ENCODE peak calls at places on chromosomes 7 and 10, in four cellular contexts. One of them, this sample, is unnamed.

GRCh38 chr10:109953745-109954144 is 30.4 kb upstream of the XPNPEP1 start:
- DNase-seq in CD8-positive, alpha-beta memory T cell: no peak
- DNase-seq in lower lobe of right lung: no peak
- DNase-seq in pancreas: no peak
- DNase-seq in this sample: no peak

GRCh38 chr7:45073843-45074737 is 14.7 kb downstream of the NACAD start:
- DNase-seq in CD8-positive, alpha-beta memory T cell: no peak
- DNase-seq in lower lobe of right lung: no peak
- DNase-seq in pancreas: no peak
- DNase-seq in this sample: no peak

GRCh38 chr10:17607603-17608332 is 9.4 kb downstream of the HACD1 start:
- DNase-seq in CD8-positive, alpha-beta memory T cell: no peak
- DNase-seq in lower lobe of right lung: no peak
- DNase-seq in pancreas: no peak
- DNase-seq in this sample: peak; percentile 45

GRCh38 chr10:87845624-87846377 is 17.5 kb downstream of the KLLN start:
- DNase-seq in CD8-positive, alpha-beta memory T cell: no peak
- DNase-seq in lower lobe of right lung: no peak
- DNase-seq in pancreas: no peak
- DNase-seq in this sample: no peak

GRCh38 chr10:70742537-70743429 is 42.4 kb downstream of the TBATA start:
- DNase-seq in CD8-positive, alpha-beta memory T cell: no peak
- DNase-seq in lower lobe of right lung: peak; percentile 50
- DNase-seq in pancreas: no peak
- DNase-seq in this sample: no peak

GRCh38 chr7:138239244-138239643 is 163.0 kb downstream of the AKR1D1 start:
- DNase-seq in CD8-positive, alpha-beta memory T cell: no peak
- DNase-seq in lower lobe of right lung: no peak
- DNase-seq in pancreas: no peak
- DNase-seq in this sample: no peak

GRCh38 chr10:50224330-50224952 is 26.9 kb downstream of the ASAH2 start:
- DNase-seq in CD8-positive, alpha-beta memory T cell: no peak
- DNase-seq in lower lobe of right lung: no peak
- DNase-seq in pancreas: peak; percentile 48
- DNase-seq in this sample: peak; percentile 69

GRCh38 chr7:144110272-144110671 is 889 bp downstream of the OR2A2 start:
- DNase-seq in CD8-positive, alpha-beta memory T cell: no peak
- DNase-seq in lower lobe of right lung: no peak
- DNase-seq in pancreas: no peak
- DNase-seq in this sample: no peak

GRCh38 chr10:27158421-27158820 is 3.3 kb downstream of the MASTL start:
- DNase-seq in CD8-positive, alpha-beta memory T cell: no peak
- DNase-seq in lower lobe of right lung: no peak
- DNase-seq in pancreas: no peak
- DNase-seq in this sample: no peak

GRCh38 chr7:44148961-44149550 is 7.9 kb upstream of the MYL7 start:
- DNase-seq in CD8-positive, alpha-beta memory T cell: no peak
- DNase-seq in lower lobe of right lung: no peak
- DNase-seq in pancreas: no peak
- DNase-seq in this sample: peak; percentile 33

GRCh38 chr10:5971315-5971832 is 6.0 kb downstream of the IL15RA start:
- DNase-seq in CD8-positive, alpha-beta memory T cell: no peak
- DNase-seq in lower lobe of right lung: peak; percentile 47
- DNase-seq in pancreas: peak; percentile 81
- DNase-seq in this sample: no peak

GRCh38 chr10:95391570-95392249 is 100.9 kb upstream of the PDLIM1 start:
- DNase-seq in CD8-positive, alpha-beta memory T cell: no peak
- DNase-seq in lower lobe of right lung: no peak
- DNase-seq in pancreas: no peak
- DNase-seq in this sample: peak; percentile 86

GRCh38 chr10:11551915-11552602 is 59.4 kb downstream of the USP6NL start:
- DNase-seq in CD8-positive, alpha-beta memory T cell: no peak
- DNase-seq in lower lobe of right lung: no peak
- DNase-seq in pancreas: no peak
- DNase-seq in this sample: no peak

GRCh38 chr10:59881640-59882039 is 24.7 kb downstream of the CCDC6 start:
- DNase-seq in CD8-positive, alpha-beta memory T cell: no peak
- DNase-seq in lower lobe of right lung: no peak
- DNase-seq in pancreas: no peak
- DNase-seq in this sample: no peak

GRCh38 chr10:71963756-71964668 is at the start of gene CHST3:
- DNase-seq in CD8-positive, alpha-beta memory T cell: no peak
- DNase-seq in lower lobe of right lung: peak; percentile 62
- DNase-seq in pancreas: peak; percentile 42
- DNase-seq in this sample: peak; percentile 84

GRCh38 chr10:89959433-89960110 is 258.2 kb downstream of the KIF20B start:
- DNase-seq in CD8-positive, alpha-beta memory T cell: no peak
- DNase-seq in lower lobe of right lung: no peak
- DNase-seq in pancreas: no peak
- DNase-seq in this sample: no peak

GRCh38 chr10:71597821-71598498 is 121.6 kb downstream of the C10orf105 start:
- DNase-seq in CD8-positive, alpha-beta memory T cell: no peak
- DNase-seq in lower lobe of right lung: peak; percentile 71
- DNase-seq in pancreas: no peak
- DNase-seq in this sample: no peak

GRCh38 chr10:48745662-48746245 is 61.1 kb downstream of the WDFY4 start:
- DNase-seq in CD8-positive, alpha-beta memory T cell: no peak
- DNase-seq in lower lobe of right lung: no peak
- DNase-seq in pancreas: no peak
- DNase-seq in this sample: peak; percentile 92

GRCh38 chr10:99924451-99924850 is 85.3 kb downstream of the DNMBP start:
- DNase-seq in CD8-positive, alpha-beta memory T cell: no peak
- DNase-seq in lower lobe of right lung: no peak
- DNase-seq in pancreas: no peak
- DNase-seq in this sample: no peak

GRCh38 chr10:29841724-29842649 is 207.2 kb upstream of the SVIL start:
- DNase-seq in CD8-positive, alpha-beta memory T cell: no peak
- DNase-seq in lower lobe of right lung: peak; percentile 75
- DNase-seq in pancreas: peak; percentile 25
- DNase-seq in this sample: peak; percentile 66

GRCh38 chr10:48251152-48251524 is 23.4 kb downstream of the FRMPD2 start:
- DNase-seq in CD8-positive, alpha-beta memory T cell: no peak
- DNase-seq in lower lobe of right lung: no peak
- DNase-seq in pancreas: no peak
- DNase-seq in this sample: peak; percentile 27

GRCh38 chr10:10657139-10657760 is 360.4 kb upstream of the CELF2 start:
- DNase-seq in CD8-positive, alpha-beta memory T cell: no peak
- DNase-seq in lower lobe of right lung: no peak
- DNase-seq in pancreas: no peak
- DNase-seq in this sample: no peak

GRCh38 chr7:128833148-128833938 is 3.1 kb downstream of the FLNC start:
- DNase-seq in CD8-positive, alpha-beta memory T cell: no peak
- DNase-seq in lower lobe of right lung: no peak
- DNase-seq in pancreas: no peak
- DNase-seq in this sample: peak; percentile 79

GRCh38 chr10:44042075-44042770 is 342.7 kb downstream of the CXCL12 start:
- DNase-seq in CD8-positive, alpha-beta memory T cell: no peak
- DNase-seq in lower lobe of right lung: no peak
- DNase-seq in pancreas: no peak
- DNase-seq in this sample: no peak

GRCh38 chr7:116431783-116432182 is 67.8 kb upstream of the CAV2 start:
- DNase-seq in CD8-positive, alpha-beta memory T cell: no peak
- DNase-seq in lower lobe of right lung: no peak
- DNase-seq in pancreas: no peak
- DNase-seq in this sample: no peak

GRCh38 chr10:44723654-44724053 is 187.5 kb upstream of the TMEM72 start:
- DNase-seq in CD8-positive, alpha-beta memory T cell: no peak
- DNase-seq in lower lobe of right lung: no peak
- DNase-seq in pancreas: no peak
- DNase-seq in this sample: no peak

GRCh38 chr7:64793106-64793755 is 997 bp upstream of the ZNF138 start:
- DNase-seq in CD8-positive, alpha-beta memory T cell: no peak
- DNase-seq in lower lobe of right lung: no peak
- DNase-seq in pancreas: no peak
- DNase-seq in this sample: no peak

GRCh38 chr7:137873524-137873923 is 26.8 kb upstream of the DGKI start:
- DNase-seq in CD8-positive, alpha-beta memory T cell: no peak
- DNase-seq in lower lobe of right lung: no peak
- DNase-seq in pancreas: no peak
- DNase-seq in this sample: no peak

GRCh38 chr7:46744957-46745699 is 824.1 kb upstream of the IGFBP3 start:
- DNase-seq in CD8-positive, alpha-beta memory T cell: no peak
- DNase-seq in lower lobe of right lung: no peak
- DNase-seq in pancreas: no peak
- DNase-seq in this sample: no peak

GRCh38 chr7:80764132-80764531 is 125.7 kb downstream of the CD36 start:
- DNase-seq in CD8-positive, alpha-beta memory T cell: no peak
- DNase-seq in lower lobe of right lung: no peak
- DNase-seq in pancreas: no peak
- DNase-seq in this sample: peak; percentile 82

GRCh38 chr7:22420973-22421635 is 64.2 kb upstream of the RAPGEF5 start:
- DNase-seq in CD8-positive, alpha-beta memory T cell: no peak
- DNase-seq in lower lobe of right lung: no peak
- DNase-seq in pancreas: no peak
- DNase-seq in this sample: no peak

GRCh38 chr7:11319491-11320274 is 346.0 kb downstream of the PHF14 start:
- DNase-seq in CD8-positive, alpha-beta memory T cell: no peak
- DNase-seq in lower lobe of right lung: no peak
- DNase-seq in pancreas: no peak
- DNase-seq in this sample: no peak

GRCh38 chr7:128244861-128245260 is 3.8 kb downstream of the LEP start:
- DNase-seq in CD8-positive, alpha-beta memory T cell: no peak
- DNase-seq in lower lobe of right lung: no peak
- DNase-seq in pancreas: no peak
- DNase-seq in this sample: no peak

GRCh38 chr7:127824682-127825081 is 172.7 kb downstream of the SND1 start:
- DNase-seq in CD8-positive, alpha-beta memory T cell: no peak
- DNase-seq in lower lobe of right lung: no peak
- DNase-seq in pancreas: no peak
- DNase-seq in this sample: no peak

GRCh38 chr10:59016043-59016442 is 160.4 kb upstream of the PHYHIPL start:
- DNase-seq in CD8-positive, alpha-beta memory T cell: no peak
- DNase-seq in lower lobe of right lung: no peak
- DNase-seq in pancreas: no peak
- DNase-seq in this sample: no peak

GRCh38 chr7:24637706-24638105 is 64.5 kb downstream of the PALS2 start:
- DNase-seq in CD8-positive, alpha-beta memory T cell: no peak
- DNase-seq in lower lobe of right lung: no peak
- DNase-seq in pancreas: no peak
- DNase-seq in this sample: no peak

GRCh38 chr7:131218727-131219128 is 108.9 kb upstream of the MKLN1 start:
- DNase-seq in CD8-positive, alpha-beta memory T cell: no peak
- DNase-seq in lower lobe of right lung: no peak
- DNase-seq in pancreas: no peak
- DNase-seq in this sample: no peak

GRCh38 chr7:70005885-70006284 is 407.6 kb downstream of the AUTS2 start:
- DNase-seq in CD8-positive, alpha-beta memory T cell: no peak
- DNase-seq in lower lobe of right lung: no peak
- DNase-seq in pancreas: no peak
- DNase-seq in this sample: no peak
- H3K4me3 ChIP-seq in CD8-positive, alpha-beta memory T cell: no peak overlapping the region
- H3K4me3 ChIP-seq in lower lobe of right lung: no peak overlapping the region
- H3K4me3 ChIP-seq in pancreas: no peak overlapping the region
- H3K4me3 ChIP-seq in this sample: no peak overlapping the region

DNA sequence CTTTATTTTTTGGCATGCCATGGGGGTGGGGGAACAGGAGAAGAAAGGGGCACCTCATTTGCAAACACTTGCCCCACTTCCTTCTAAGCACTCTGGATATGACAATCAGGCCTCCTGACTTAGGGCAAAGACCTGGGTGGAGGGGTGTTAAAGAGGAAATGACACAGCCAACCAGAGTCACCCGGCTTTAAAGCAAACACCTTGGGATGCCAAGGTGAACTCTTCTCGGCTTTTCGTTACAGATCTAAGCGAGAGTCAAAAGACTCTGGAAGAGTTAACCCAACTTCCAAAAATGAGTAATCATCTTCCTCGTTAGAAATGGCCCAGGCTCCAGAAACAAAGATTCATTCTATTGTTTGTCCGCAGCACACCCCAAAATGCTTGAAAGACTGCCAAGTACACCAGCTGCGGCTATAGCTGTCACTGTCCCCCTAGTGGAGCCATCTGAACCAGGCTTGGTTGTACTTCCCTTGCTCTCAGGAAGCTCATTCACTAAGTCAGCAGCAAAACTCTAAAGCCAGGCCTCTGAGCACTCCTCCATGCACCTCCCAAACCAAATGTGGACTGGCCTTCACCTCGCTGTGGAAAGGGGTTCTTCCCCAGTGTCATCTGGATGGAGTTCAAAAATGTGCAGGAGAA is 24.8 kb downstream of the FAM53B start:
- DNase-seq in CD8-positive, alpha-beta memory T cell: peak; percentile 57
- DNase-seq in lower lobe of right lung: no peak
- DNase-seq in pancreas: no peak
- DNase-seq in this sample: peak; percentile 79
- H3K27ac ChIP-seq in CD8-positive, alpha-beta memory T cell: peak overlapping the region; percentile 77
- H3K27ac ChIP-seq in lower lobe of right lung: peak overlapping the region; percentile 84
- H3K27ac ChIP-seq in pancreas: no peak overlapping the region
- H3K27ac ChIP-seq in this sample: no peak overlapping the region

DNA sequence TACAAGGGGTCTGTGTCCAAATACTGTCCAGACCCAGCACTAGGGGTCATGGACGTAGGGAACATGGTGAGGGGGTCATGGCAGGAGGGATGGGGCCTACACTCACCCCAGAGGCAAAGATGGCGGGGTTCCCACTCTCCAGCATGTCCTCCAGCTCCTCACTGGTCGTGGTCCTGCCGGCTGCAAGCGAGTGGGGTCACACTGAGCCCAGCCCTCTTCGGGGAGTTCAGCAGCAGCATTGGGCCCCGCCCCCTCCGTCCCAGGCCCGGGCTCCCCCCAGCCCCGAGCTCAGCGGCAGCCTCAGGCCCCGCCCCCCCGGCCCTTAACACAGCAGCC is 15.9 kb downstream of the STX1A start:
- DNase-seq in CD8-positive, alpha-beta memory T cell: no peak
- DNase-seq in lower lobe of right lung: no peak
- DNase-seq in pancreas: no peak
- DNase-seq in this sample: no peak
- H3K4me3 ChIP-seq in CD8-positive, alpha-beta memory T cell: no peak overlapping the region
- H3K4me3 ChIP-seq in lower lobe of right lung: peak overlapping the region; percentile 25
- H3K4me3 ChIP-seq in pancreas: no peak overlapping the region
- H3K4me3 ChIP-seq in this sample: no peak overlapping the region

GRCh38 chr10:79090134-79090803 is 21.5 kb downstream of the ZMIZ1 start:
- DNase-seq in CD8-positive, alpha-beta memory T cell: no peak
- DNase-seq in lower lobe of right lung: no peak
- DNase-seq in pancreas: no peak
- DNase-seq in this sample: no peak
- H3K27ac ChIP-seq in CD8-positive, alpha-beta memory T cell: no peak overlapping the region
- H3K27ac ChIP-seq in lower lobe of right lung: peak overlapping the region; percentile 46
- H3K27ac ChIP-seq in pancreas: no peak overlapping the region
- H3K27ac ChIP-seq in this sample: no peak overlapping the region

GRCh38 chr7:150415161-150416160 is 35.0 kb upstream of the GIMAP8 start:
- DNase-seq in CD8-positive, alpha-beta memory T cell: no peak
- DNase-seq in lower lobe of right lung: no peak
- DNase-seq in pancreas: no peak
- DNase-seq in this sample: peak; percentile 34
- H3K4me3 ChIP-seq in CD8-positive, alpha-beta memory T cell: no peak overlapping the region
- H3K4me3 ChIP-seq in lower lobe of right lung: no peak overlapping the region
- H3K4me3 ChIP-seq in pancreas: no peak overlapping the region
- H3K4me3 ChIP-seq in this sample: no peak overlapping the region

GRCh38 chr10:75226055-75226454 is 9.7 kb downstream of the COMTD1 start:
- DNase-seq in CD8-positive, alpha-beta memory T cell: no peak
- DNase-seq in lower lobe of right lung: no peak
- DNase-seq in pancreas: no peak
- DNase-seq in this sample: no peak

GRCh38 chr10:75223507-75223906 is 12.2 kb downstream of the COMTD1 start:
- DNase-seq in CD8-positive, alpha-beta memory T cell: no peak
- DNase-seq in lower lobe of right lung: no peak
- DNase-seq in pancreas: no peak
- DNase-seq in this sample: peak; percentile 85

GRCh38 chr10:75220258-75220657 is 9.7 kb downstream of the VDAC2 start:
- DNase-seq in CD8-positive, alpha-beta memory T cell: no peak
- DNase-seq in lower lobe of right lung: no peak
- DNase-seq in pancreas: no peak
- DNase-seq in this sample: no peak
- H3K27ac ChIP-seq in CD8-positive, alpha-beta memory T cell: no peak overlapping the region
- H3K27ac ChIP-seq in lower lobe of right lung: no peak overlapping the region
- H3K27ac ChIP-seq in pancreas: no peak overlapping the region
- H3K27ac ChIP-seq in this sample: no peak overlapping the region